ENCODE peak calls at places on chromosome 19, in eight cellular contexts. One of them, this sample, is unnamed.

GRCh38 chr19:18193388-18194207 is 580 bp downstream of the MPV17L2 start:
- DNase-seq in tibial artery: no peak
- DNase-seq in IMR-90: no peak
- DNase-seq in lung: no peak
- DNase-seq in cardiac muscle cell: no peak
- DNase-seq in mammary epithelial cell: no peak
- DNase-seq in psoas muscle: peak; percentile 58
- DNase-seq in tibial nerve: no peak
- DNase-seq in this sample: peak; percentile 18

GRCh38 chr19:18776736-18777135 is 14.4 kb downstream of the COMP start:
- DNase-seq in tibial artery: no peak
- DNase-seq in cardiac muscle cell: no peak
- DNase-seq in psoas muscle: peak; percentile 47
- DNase-seq in mammary epithelial cell: no peak
- DNase-seq in IMR-90: peak; percentile 57
- DNase-seq in tibial nerve: no peak
- DNase-seq in lung: no peak
- DNase-seq in this sample: no peak

GRCh38 chr19:12789098-12789903 is 2.0 kb upstream of the JUNB start:
- DNase-seq in tibial nerve: no peak
- DNase-seq in mammary epithelial cell: peak; percentile 58
- DNase-seq in cardiac muscle cell: no peak
- DNase-seq in tibial artery: no peak
- DNase-seq in psoas muscle: no peak
- DNase-seq in IMR-90: peak; percentile 18
- DNase-seq in lung: no peak
- DNase-seq in this sample: peak; percentile 31

GRCh38 chr19:4933528-4933927 is 24.2 kb downstream of the UHRF1 start:
- DNase-seq in cardiac muscle cell: peak; percentile 32
- DNase-seq in IMR-90: no peak
- DNase-seq in tibial artery: no peak
- DNase-seq in psoas muscle: no peak
- DNase-seq in mammary epithelial cell: peak; percentile 54
- DNase-seq in tibial nerve: peak; percentile 40
- DNase-seq in lung: no peak
- DNase-seq in this sample: no peak

GRCh38 chr19:47469419-47469700 is 2.3 kb downstream of the SLC8A2 start:
- DNase-seq in IMR-90: no peak
- DNase-seq in cardiac muscle cell: no peak
- DNase-seq in tibial nerve: no peak
- DNase-seq in tibial artery: no peak
- DNase-seq in psoas muscle: peak; percentile 10
- DNase-seq in lung: no peak
- DNase-seq in mammary epithelial cell: no peak
- DNase-seq in this sample: no peak

GRCh38 chr19:33340991-33341390 is 32.5 kb upstream of the CEBPG start:
- DNase-seq in cardiac muscle cell: no peak
- DNase-seq in tibial nerve: no peak
- DNase-seq in IMR-90: no peak
- DNase-seq in psoas muscle: no peak
- DNase-seq in tibial artery: no peak
- DNase-seq in mammary epithelial cell: no peak
- DNase-seq in lung: no peak
- DNase-seq in this sample: no peak

GRCh38 chr19:50158577-50158976 is 4.5 kb downstream of the IZUMO2 start:
- DNase-seq in lung: no peak
- DNase-seq in tibial artery: no peak
- DNase-seq in IMR-90: no peak
- DNase-seq in cardiac muscle cell: no peak
- DNase-seq in psoas muscle: no peak
- DNase-seq in tibial nerve: no peak
- DNase-seq in mammary epithelial cell: no peak
- DNase-seq in this sample: no peak

GRCh38 chr19:44847144-44848035 is 1.3 kb downstream of the NECTIN2 start:
- DNase-seq in tibial nerve: peak; percentile 62
- DNase-seq in cardiac muscle cell: peak; percentile 71
- DNase-seq in psoas muscle: peak; percentile 72
- DNase-seq in lung: peak; percentile 78
- DNase-seq in IMR-90: peak; percentile 58
- DNase-seq in mammary epithelial cell: peak; percentile 86
- DNase-seq in tibial artery: peak; percentile 80
- DNase-seq in this sample: no peak

GRCh38 chr19:14089662-14090508 is 666 bp downstream of the SAMD1 start:
- DNase-seq in cardiac muscle cell: peak; percentile 75
- DNase-seq in psoas muscle: peak; percentile 74
- DNase-seq in lung: no peak
- DNase-seq in tibial artery: peak; percentile 47
- DNase-seq in mammary epithelial cell: peak; percentile 68
- DNase-seq in tibial nerve: peak; percentile 17
- DNase-seq in IMR-90: peak; percentile 74
- DNase-seq in this sample: peak; percentile 46

GRCh38 chr19:19501798-19502197 is 13.6 kb downstream of the TSSK6 start:
- DNase-seq in tibial artery: no peak
- DNase-seq in IMR-90: no peak
- DNase-seq in psoas muscle: no peak
- DNase-seq in tibial nerve: no peak
- DNase-seq in mammary epithelial cell: no peak
- DNase-seq in cardiac muscle cell: no peak
- DNase-seq in lung: no peak
- DNase-seq in this sample: no peak

GRCh38 chr19:50333235-50333736 is 4.1 kb upstream of the KCNC3 start:
- DNase-seq in psoas muscle: peak; percentile 94
- DNase-seq in cardiac muscle cell: peak; percentile 92
- DNase-seq in IMR-90: peak; percentile 67
- DNase-seq in lung: peak; percentile 94
- DNase-seq in mammary epithelial cell: peak; percentile 70
- DNase-seq in tibial artery: peak; percentile 73
- DNase-seq in tibial nerve: peak; percentile 50
- DNase-seq in this sample: peak; percentile 97

DNA sequence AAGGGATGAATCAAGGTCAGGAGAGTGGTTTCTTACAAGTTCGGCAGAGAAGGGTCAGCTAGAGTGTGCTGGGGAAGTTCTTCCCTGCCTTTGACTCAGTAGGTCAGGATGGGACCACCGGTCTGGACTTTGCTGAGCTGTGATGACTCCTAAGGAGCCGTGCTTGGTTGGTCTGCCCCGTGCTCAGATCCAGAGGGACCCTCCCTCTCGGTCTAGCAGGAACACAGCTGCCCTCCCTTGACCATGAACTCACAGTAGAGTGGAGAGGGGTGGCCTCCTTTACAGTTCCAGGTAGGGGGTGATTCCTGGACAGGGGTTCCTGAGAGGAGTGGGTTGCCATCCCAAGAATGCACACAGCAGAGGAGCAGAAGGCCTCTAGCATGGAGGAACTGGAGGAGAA is 4.3 kb downstream of the RPS19 start:
- DNase-seq in cardiac muscle cell: no peak
- DNase-seq in psoas muscle: peak; percentile 8
- DNase-seq in lung: no peak
- DNase-seq in IMR-90: no peak
- DNase-seq in tibial nerve: no peak
- DNase-seq in mammary epithelial cell: no peak
- DNase-seq in tibial artery: no peak
- DNase-seq in this sample: no peak
- H3K36me3 ChIP-seq in cardiac muscle cell: peaks cover 60% of the 10 kb centered on the region
- H3K36me3 ChIP-seq in psoas muscle: peaks cover 87% of the 10 kb centered on the region
- H3K36me3 ChIP-seq in lung: peaks cover 45% of the 10 kb centered on the region
- H3K36me3 ChIP-seq in IMR-90: peaks cover 71% of the 10 kb centered on the region
- H3K36me3 ChIP-seq in tibial nerve: peaks cover 2% of the 10 kb centered on the region
- H3K36me3 ChIP-seq in mammary epithelial cell: peaks cover 56% of the 10 kb centered on the region
- H3K36me3 ChIP-seq in tibial artery: peaks cover 53% of the 10 kb centered on the region
- H3K36me3 ChIP-seq in this sample: peaks cover 60% of the 10 kb centered on the region

GRCh38 chr19:7419777-7420439 is 68.9 kb downstream of the PEX11G start:
- DNase-seq in mammary epithelial cell: no peak
- DNase-seq in tibial artery: no peak
- DNase-seq in tibial nerve: no peak
- DNase-seq in cardiac muscle cell: no peak
- DNase-seq in psoas muscle: no peak
- DNase-seq in IMR-90: no peak
- DNase-seq in lung: no peak
- DNase-seq in this sample: no peak
- H3K27ac ChIP-seq in mammary epithelial cell: no peak overlapping the region
- H3K27ac ChIP-seq in tibial artery: no peak overlapping the region
- H3K27ac ChIP-seq in tibial nerve: no peak overlapping the region
- H3K27ac ChIP-seq in cardiac muscle cell: no peak overlapping the region
- H3K27ac ChIP-seq in psoas muscle: no peak overlapping the region
- H3K27ac ChIP-seq in IMR-90: no peak overlapping the region
- H3K27ac ChIP-seq in lung: no peak overlapping the region
- H3K27ac ChIP-seq in this sample: no peak overlapping the region

DNA sequence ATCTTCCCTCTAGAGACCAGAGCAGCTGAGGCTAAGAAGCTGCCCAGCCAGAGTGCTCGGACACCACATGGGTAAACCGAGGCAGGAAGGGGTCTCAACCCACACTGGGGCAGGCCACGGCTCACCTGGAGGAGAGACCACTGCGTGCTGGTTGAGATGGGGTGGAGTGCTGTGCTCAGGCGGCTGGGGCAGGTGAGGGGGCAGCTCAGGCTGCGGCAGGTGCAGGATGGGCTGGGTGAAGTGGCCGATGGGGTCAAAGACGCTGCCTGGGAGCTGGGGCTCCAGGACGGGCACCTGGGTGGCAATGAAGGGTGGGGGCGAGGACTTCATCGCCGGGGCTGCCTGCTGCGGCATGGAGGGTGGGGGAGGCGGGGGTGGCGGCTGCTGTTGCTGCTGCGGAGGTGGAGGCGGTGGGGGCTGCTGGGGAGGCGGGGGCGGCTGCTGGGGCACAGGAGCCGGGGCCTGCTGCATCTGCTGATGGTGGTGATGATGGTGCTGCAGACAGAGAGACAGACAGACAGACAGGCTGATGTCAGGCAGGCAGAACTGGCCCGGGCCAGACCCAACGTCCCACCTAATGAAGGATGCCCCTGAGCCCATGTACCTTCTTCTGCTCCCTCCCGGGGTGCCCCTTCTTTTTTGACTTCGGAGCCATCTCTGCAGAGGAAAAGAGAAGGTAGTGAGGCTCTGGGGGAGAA is 12.0 kb upstream of the EPHX3 start:
- DNase-seq in mammary epithelial cell: no peak
- DNase-seq in tibial nerve: no peak
- DNase-seq in lung: no peak
- DNase-seq in IMR-90: no peak
- DNase-seq in cardiac muscle cell: no peak
- DNase-seq in psoas muscle: no peak
- DNase-seq in tibial artery: no peak
- DNase-seq in this sample: no peak
- H3K9me3 ChIP-seq in mammary epithelial cell: no peaks in the 10 kb centered on the region
- H3K9me3 ChIP-seq in tibial nerve: no peaks in the 10 kb centered on the region
- H3K9me3 ChIP-seq in lung: peaks cover 2% of the 10 kb centered on the region
- H3K9me3 ChIP-seq in IMR-90: no peaks in the 10 kb centered on the region
- H3K9me3 ChIP-seq in cardiac muscle cell: no peaks in the 10 kb centered on the region
- H3K9me3 ChIP-seq in psoas muscle: no peaks in the 10 kb centered on the region
- H3K9me3 ChIP-seq in tibial artery: no peaks in the 10 kb centered on the region
- H3K9me3 ChIP-seq in this sample: no peaks in the 10 kb centered on the region

GRCh38 chr19:7458675-7459074 is 30.2 kb downstream of the PEX11G start:
- DNase-seq in tibial nerve: no peak
- DNase-seq in cardiac muscle cell: no peak
- DNase-seq in mammary epithelial cell: no peak
- DNase-seq in psoas muscle: no peak
- DNase-seq in IMR-90: no peak
- DNase-seq in lung: no peak
- DNase-seq in tibial artery: no peak
- DNase-seq in this sample: no peak

GRCh38 chr19:7454998-7455397 is 33.8 kb downstream of the PEX11G start:
- DNase-seq in tibial artery: no peak
- DNase-seq in lung: no peak
- DNase-seq in IMR-90: no peak
- DNase-seq in cardiac muscle cell: no peak
- DNase-seq in tibial nerve: no peak
- DNase-seq in mammary epithelial cell: no peak
- DNase-seq in psoas muscle: no peak
- DNase-seq in this sample: no peak

GRCh38 chr19:7456964-7457541 is 31.8 kb downstream of the PEX11G start:
- DNase-seq in mammary epithelial cell: peak; percentile 46
- DNase-seq in lung: no peak
- DNase-seq in tibial artery: no peak
- DNase-seq in tibial nerve: no peak
- DNase-seq in cardiac muscle cell: no peak
- DNase-seq in psoas muscle: no peak
- DNase-seq in IMR-90: no peak
- DNase-seq in this sample: no peak

GRCh38 chr19:7459773-7460172 is 29.1 kb downstream of the PEX11G start:
- DNase-seq in tibial artery: no peak
- DNase-seq in tibial nerve: no peak
- DNase-seq in psoas muscle: no peak
- DNase-seq in IMR-90: no peak
- DNase-seq in cardiac muscle cell: no peak
- DNase-seq in mammary epithelial cell: no peak
- DNase-seq in lung: no peak
- DNase-seq in this sample: no peak

GRCh38 chr19:7455600-7456296 is 33.1 kb downstream of the PEX11G start:
- DNase-seq in IMR-90: no peak
- DNase-seq in tibial nerve: no peak
- DNase-seq in psoas muscle: no peak
- DNase-seq in tibial artery: no peak
- DNase-seq in lung: no peak
- DNase-seq in cardiac muscle cell: no peak
- DNase-seq in mammary epithelial cell: no peak
- DNase-seq in this sample: no peak
- H3K36me3 ChIP-seq in IMR-90: peaks cover 57% of the 10 kb centered on the region
- H3K36me3 ChIP-seq in tibial nerve: peaks cover 23% of the 10 kb centered on the region
- H3K36me3 ChIP-seq in psoas muscle: peaks cover 66% of the 10 kb centered on the region
- H3K36me3 ChIP-seq in tibial artery: peaks cover 46% of the 10 kb centered on the region
- H3K36me3 ChIP-seq in lung: peaks cover 52% of the 10 kb centered on the region
- H3K36me3 ChIP-seq in cardiac muscle cell: peaks cover 26% of the 10 kb centered on the region
- H3K36me3 ChIP-seq in mammary epithelial cell: peaks cover 6% of the 10 kb centered on the region
- H3K36me3 ChIP-seq in this sample: peaks cover 88% of the 10 kb centered on the region

GRCh38 chr19:46412034-46412982 is 1.1 kb downstream of the CCDC8 start:
- DNase-seq in cardiac muscle cell: no peak
- DNase-seq in tibial artery: no peak
- DNase-seq in IMR-90: no peak
- DNase-seq in tibial nerve: no peak
- DNase-seq in lung: no peak
- DNase-seq in mammary epithelial cell: no peak
- DNase-seq in psoas muscle: no peak
- DNase-seq in this sample: no peak
- H3K27ac ChIP-seq in cardiac muscle cell: peak overlapping the region; percentile 96
- H3K27ac ChIP-seq in tibial artery: peak overlapping the region; percentile 81
- H3K27ac ChIP-seq in IMR-90: peak overlapping the region; percentile 84
- H3K27ac ChIP-seq in tibial nerve: no peak overlapping the region
- H3K27ac ChIP-seq in lung: peak overlapping the region; percentile 63
- H3K27ac ChIP-seq in mammary epithelial cell: peak overlapping the region; percentile 79
- H3K27ac ChIP-seq in psoas muscle: no peak overlapping the region
- H3K27ac ChIP-seq in this sample: no peak overlapping the region

This sample was measured in CD4-positive, CD25-positive, alpha-beta regulatory T cell.